ENCODE peak calls at places on chromosomes 6 and 20, in five cellular contexts. Q, D, I, U and P are unnamed samples.

GRCh38 chr6:93581371-93581770 is 162.0 kb upstream of the EPHA7 start:
- DNase-seq in I (no peak), Q (no peak), D (no peak), U (no peak), P (no peak)

GRCh38 chr6:22157233-22157632 is 139.6 kb downstream of the PRL start:
- DNase-seq in U (no peak), I (no peak), Q (no peak), D (no peak), P (no peak)

GRCh38 chr20:8082999-8083398 is 49.1 kb upstream of the PLCB1 start:
- DNase-seq in D (no peak), Q (no peak), U (no peak), I (peak), P (peak)

GRCh38 chr20:51886891-51887608 is 84.7 kb upstream of the SALL4 start:
- DNase-seq in I (no peak), Q (no peak), D (no peak), U (no peak), P (no peak)

GRCh38 chr20:53804920-53805894 is 211.6 kb upstream of the ZNF217 start:
- DNase-seq in D (no peak), Q (no peak), I (no peak), U (no peak), P (no peak)

GRCh38 chr6:157961829-157962228 is 19.8 kb upstream of the SYNJ2 start:
- DNase-seq in I (no peak), U (no peak), D (no peak), Q (no peak), P (no peak)

GRCh38 chr6:29603930-29604329 is 19.0 kb downstream of the OR2H2 start:
- DNase-seq in U (no peak), D (no peak), Q (no peak), I (no peak), P (no peak)

GRCh38 chr6:110518281-110518623 is 41.8 kb upstream of the SLC22A16 start:
- DNase-seq in I (peak), D (no peak), Q (no peak), U (no peak), P (no peak)

GRCh38 chr6:132354517-132355167 is 46.6 kb downstream of the MOXD1 start:
- DNase-seq in U (peak), I (peak), D (no peak), Q (no peak), P (peak)

GRCh38 chr6:36387440-36388303 is at the start of gene ETV7:
- DNase-seq in I (no peak), U (no peak), D (peak), Q (no peak), P (no peak)

GRCh38 chr6:131954099-131954774 is 3.1 kb upstream of the CCN2 start:
- DNase-seq in U (no peak), Q (no peak), I (peak), D (no peak), P (no peak)

GRCh38 chr6:159086033-159086618 is 41.3 kb upstream of the TAGAP start:
- DNase-seq in D (no peak), U (no peak), Q (no peak), I (peak), P (no peak)

GRCh38 chr6:100366419-100366818 is 98.3 kb downstream of the SIM1 start:
- DNase-seq in I (peak), Q (no peak), D (no peak), U (no peak), P (no peak)

GRCh38 chr6:30364591-30364990 is 19.6 kb downstream of the RPP21 start:
- DNase-seq in U (no peak), D (no peak), I (no peak), Q (no peak), P (no peak)

DNA sequence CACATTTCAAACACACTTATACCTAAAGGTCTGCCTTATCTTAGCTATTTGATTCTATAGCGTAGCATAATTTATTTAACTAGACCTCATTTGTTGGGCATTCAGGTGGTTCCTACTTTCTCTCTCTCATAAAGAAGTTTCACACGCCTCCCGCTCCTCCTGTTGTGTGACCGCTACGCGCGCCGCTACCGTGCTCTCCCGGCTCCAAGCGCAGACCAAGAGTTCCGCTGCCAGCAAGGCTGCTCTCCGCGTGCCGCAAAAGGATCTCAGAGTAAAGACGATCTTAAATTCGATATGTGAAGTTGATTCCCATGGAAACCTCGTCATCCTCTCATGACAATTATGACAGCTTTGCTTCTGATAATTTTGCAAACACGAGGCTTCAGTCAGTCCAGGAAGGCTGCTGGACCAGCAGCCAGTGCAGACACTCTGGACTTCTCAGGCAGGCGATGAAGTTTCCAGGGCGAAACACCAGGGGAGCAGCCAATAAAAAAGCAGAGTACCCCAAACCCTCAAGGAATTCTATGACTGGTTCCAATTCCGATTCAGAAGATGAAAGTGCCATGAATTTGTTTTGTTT is 20.5 kb downstream of the PRSS16 start:
- DNase-seq in D (no peak), I (no peak), Q (no peak), U (no peak), P (no peak)
- TF ChIP-seq CTCF in D (no peak), I (no peak), Q (no peak), U (no peak), P (no peak)

GRCh38 chr6:12369781-12370262 is 79.7 kb downstream of the EDN1 start:
- DNase-seq in Q (no peak), I (no peak), U (no peak), D (peak), P (no peak)
- TF ChIP-seq CTCF in Q (no peak), I (no peak), U (no peak), D (no peak), P (no peak)

GRCh38 chr6:2434116-2434515 is 188.7 kb upstream of the GMDS start:
- DNase-seq in U (no peak), D (no peak), I (no peak), Q (no peak), P (no peak)
- TF ChIP-seq CTCF in U (no peak), D (no peak), I (no peak), Q (no peak), P (no peak)

DNA sequence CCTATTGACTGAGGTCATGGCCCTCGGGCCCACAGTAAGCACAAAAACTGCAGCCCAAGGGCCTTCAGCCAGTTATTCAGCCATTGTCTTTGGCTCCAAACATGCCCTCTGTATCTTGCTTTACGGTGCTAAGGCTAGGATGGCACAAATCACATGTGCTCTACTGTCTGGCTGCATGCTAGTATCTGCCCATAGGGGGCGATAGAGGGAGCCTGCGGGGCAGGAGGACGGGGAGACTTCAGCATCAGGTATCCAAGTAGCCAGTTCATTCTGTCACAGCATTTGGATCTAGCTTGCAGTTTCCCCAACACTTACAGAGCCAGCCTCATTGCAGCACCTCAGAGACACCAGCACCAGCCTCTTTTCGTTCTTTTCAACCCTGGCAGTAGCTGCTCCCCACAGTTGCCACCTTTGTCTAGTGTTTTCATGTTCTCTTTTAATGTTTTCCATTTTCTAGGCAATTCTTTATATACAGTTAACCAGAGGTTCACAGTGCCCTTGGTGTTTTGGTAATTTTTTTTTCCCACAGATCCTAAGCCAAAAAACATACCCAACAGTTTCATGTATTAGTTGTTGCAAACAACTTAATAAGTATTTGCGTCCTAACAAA is 705.9 kb downstream of the PTPRT start:
- DNase-seq in D (no peak), U (no peak), I (no peak), Q (no peak), P (no peak)
- TF ChIP-seq CTCF in D (peak), U (no peak), I (no peak), Q (no peak), P (no peak)

DNA sequence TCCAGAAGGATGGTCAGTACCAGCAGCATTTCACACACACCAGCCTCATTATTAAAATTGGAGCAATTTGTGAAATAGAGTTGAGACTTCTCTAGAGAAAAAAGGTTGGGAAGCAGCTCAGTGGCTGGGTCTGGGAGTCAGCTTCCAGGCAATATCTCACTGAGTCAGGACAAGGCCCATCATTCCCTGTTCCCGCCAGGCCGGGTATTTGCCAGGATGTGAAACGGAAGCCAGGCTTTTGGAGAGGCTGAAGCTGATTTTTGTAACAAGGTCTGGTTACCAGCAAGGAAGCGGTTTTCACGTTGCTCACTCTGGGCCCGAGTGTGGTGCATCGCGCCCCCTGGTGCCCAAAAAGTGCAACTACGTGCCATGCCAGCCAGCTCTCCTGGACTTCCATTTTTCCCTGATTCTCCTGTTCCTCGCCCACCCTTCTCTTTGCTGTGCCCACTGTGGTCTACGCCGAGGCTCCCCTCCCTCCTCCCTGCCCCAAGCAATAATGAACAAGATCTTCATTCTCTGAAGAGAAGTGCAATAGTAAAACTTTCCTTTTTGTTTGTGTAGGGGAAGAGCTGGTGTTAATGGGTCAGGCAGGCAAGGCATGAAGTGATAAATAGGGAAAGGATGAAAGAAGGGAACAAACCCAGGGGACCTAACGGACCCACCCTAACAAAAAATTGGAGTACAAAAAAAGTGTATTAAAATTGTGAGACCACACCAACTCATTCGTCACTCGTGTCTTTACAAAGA is 67.1 kb downstream of the ZBTB2 start:
- DNase-seq in Q (peak), U (peak), D (peak), I (peak), P (peak)
- TF ChIP-seq CTCF in Q (peak), U (peak), D (peak), I (peak), P (peak)

DNA sequence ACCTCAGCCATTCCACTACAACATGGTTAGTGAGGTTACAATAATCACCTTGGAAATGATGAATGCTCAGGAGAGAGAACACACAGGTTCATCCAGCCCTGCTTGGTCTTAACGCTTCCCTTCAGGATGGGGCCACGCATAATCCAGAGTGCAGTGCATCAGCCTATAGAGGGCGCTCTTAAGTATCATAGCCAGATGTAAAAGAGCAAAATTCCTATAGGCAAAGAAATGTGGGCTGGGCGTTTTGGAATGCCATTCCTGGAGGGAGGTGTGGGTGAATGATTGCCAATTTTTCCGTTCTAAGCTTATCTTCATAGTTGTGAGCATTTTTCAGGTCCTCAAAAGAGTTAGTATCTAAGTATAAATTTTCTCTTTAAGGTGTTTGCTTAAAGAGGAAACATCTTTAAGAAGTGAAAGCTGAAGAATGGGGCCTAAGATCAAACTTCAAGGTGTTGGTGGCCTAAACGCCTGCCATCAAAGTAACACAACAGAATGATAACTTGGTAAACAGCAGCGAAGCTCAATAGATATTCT is 1.8 kb downstream of the RIPOR2 start:
- DNase-seq in U (peak), D (no peak), Q (no peak), I (peak), P (no peak)
- TF ChIP-seq CTCF in U (peak), D (peak), Q (no peak), I (peak), P (no peak)

DNA sequence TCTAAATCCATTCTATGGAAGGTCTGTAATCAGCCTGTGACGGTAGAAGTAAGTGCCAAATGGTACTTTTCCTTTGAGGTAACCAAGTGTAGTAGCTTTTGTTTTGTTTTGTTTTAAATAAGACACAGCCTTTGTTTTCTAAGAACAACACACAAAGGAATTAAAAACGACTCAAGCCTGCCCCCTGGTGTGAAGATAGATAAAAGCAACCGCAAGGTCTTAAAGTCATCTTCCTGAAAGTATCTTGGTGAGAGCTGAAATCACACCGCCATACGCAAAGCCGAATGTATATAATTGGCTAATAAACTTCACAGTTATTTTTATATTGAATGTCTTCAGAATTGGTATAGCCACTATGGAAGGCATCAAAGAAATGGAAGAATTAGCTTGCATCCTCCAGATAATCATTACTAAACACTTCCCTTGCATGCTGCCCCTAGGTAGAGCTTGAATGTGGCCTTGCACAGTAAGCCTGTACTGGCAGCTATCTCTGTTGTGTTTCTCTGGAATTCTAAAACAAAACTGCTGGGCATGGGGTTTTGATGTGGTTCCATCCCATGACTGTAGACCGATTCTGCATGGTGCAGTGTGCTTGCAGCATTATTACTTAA is 95.6 kb downstream of the LAMP5 start:
- DNase-seq in I (peak), Q (no peak), U (no peak), D (peak), P (no peak)
- TF ChIP-seq CTCF in I (peak), Q (peak), U (peak), D (peak), P (peak)

GRCh38 chr6:91713911-91714310 is 1127.0 kb upstream of the MAP3K7 start:
- DNase-seq in U (no peak), Q (no peak), D (no peak), I (peak), P (no peak)
- TF ChIP-seq CTCF in U (no peak), Q (no peak), D (no peak), I (no peak), P (no peak)

DNA sequence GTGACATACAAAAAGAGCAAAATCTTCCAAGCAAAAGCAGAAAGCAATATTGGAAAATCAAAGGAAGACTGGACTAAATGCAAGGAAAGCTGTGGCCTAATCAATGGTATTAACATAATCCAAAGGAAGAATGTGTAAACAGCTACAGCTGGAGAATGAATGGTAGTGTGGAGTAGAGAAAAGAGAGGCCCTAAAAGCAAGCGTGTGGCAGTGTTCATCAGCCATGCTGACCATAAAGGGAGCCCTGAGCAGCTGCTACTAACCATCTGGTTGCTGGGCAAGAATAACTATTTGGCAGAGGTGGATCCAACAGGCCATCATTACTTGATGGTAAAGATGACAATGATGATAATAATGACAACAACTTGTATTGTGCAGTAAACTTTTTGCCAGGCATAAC is 148.5 kb upstream of the BEND6 start:
- DNase-seq in D (no peak), U (no peak), I (no peak), Q (no peak), P (no peak)
- TF ChIP-seq CTCF in D (no peak), U (no peak), I (no peak), Q (no peak), P (no peak)

GRCh38 chr6:121305957-121306607 is 28.2 kb downstream of the TBC1D32 start:
- DNase-seq in Q (no peak), D (peak), U (no peak), I (peak), P (no peak)
- TF ChIP-seq CTCF in Q (peak), D (peak), U (peak), I (peak), P (peak)